ENCODE peak calls at places on chromosomes 1 and 21, in ten cellular contexts. P is uterus; B is upper lobe of right lung; J is CD8-positive, alpha-beta T cell; F is choroid plexus epithelial cell; S is left ventricle myocardium inferior; U is lung; Q is prostate gland; M is WERI-Rb-1; C is heart left ventricle. D is an unnamed sample.

GRCh38 chr1:229410692-229411433 is 23.0 kb downstream of the ACTA1 start:
- DNase-seq in P (peak), B (no peak), J (no peak), F (peak), S (peak), U (peak), Q (peak), M (peak), C (peak), D (no peak)

GRCh38 chr21:29177800-29178199 is 47.4 kb downstream of the MAP3K7CL start:
- DNase-seq in P (no peak), B (no peak), J (no peak), F (no peak), S (no peak), U (no peak), Q (no peak), M (no peak), C (no peak), D (no peak)

GRCh38 chr21:34187935-34188334 is 114.6 kb downstream of the MRPS6 start:
- DNase-seq in P (peak), B (no peak), J (no peak), F (no peak), S (peak), U (peak), Q (no peak), M (no peak), C (peak), D (no peak)

GRCh38 chr1:18703041-18703621 is 72.5 kb downstream of the PAX7 start:
- DNase-seq in P (no peak), B (no peak), J (no peak), F (no peak), S (no peak), U (no peak), Q (no peak), M (no peak), C (no peak), D (no peak)

GRCh38 chr1:178411756-178412399 is 84.9 kb downstream of the CLEC20A start:
- DNase-seq in P (no peak), B (no peak), J (no peak), F (no peak), S (no peak), U (no peak), Q (no peak), M (no peak), C (no peak), D (no peak)

GRCh38 chr1:12141533-12141855 is 25.3 kb upstream of the TNFRSF1B start:
- DNase-seq in P (no peak), B (no peak), J (no peak), F (no peak), S (no peak), U (no peak), Q (no peak), M (no peak), C (no peak), D (no peak)

GRCh38 chr1:224635356-224635755 is 19.2 kb downstream of the CNIH3 start:
- DNase-seq in P (no peak), B (no peak), J (no peak), F (peak), S (no peak), U (no peak), Q (no peak), M (no peak), C (no peak), D (no peak)

GRCh38 chr1:26946270-26946669 is 14.0 kb downstream of the KDF1 start:
- DNase-seq in P (no peak), B (no peak), J (no peak), F (no peak), S (no peak), U (no peak), Q (no peak), M (no peak), C (peak), D (no peak)

GRCh38 chr1:212482352-212483153 is 49.8 kb downstream of the NENF start:
- DNase-seq in P (no peak), B (peak), J (no peak), F (peak), S (no peak), U (no peak), Q (no peak), M (no peak), C (no peak), D (no peak)

GRCh38 chr1:200755456-200755855 is 16.8 kb downstream of the CAMSAP2 start:
- DNase-seq in P (no peak), B (no peak), J (no peak), F (no peak), S (no peak), U (no peak), Q (no peak), M (no peak), C (no peak), D (peak)

GRCh38 chr1:37875833-37876232 is 16.4 kb upstream of the MTF1 start:
- DNase-seq in P (no peak), B (no peak), J (no peak), F (peak), S (no peak), U (no peak), Q (no peak), M (no peak), C (no peak), D (no peak)

GRCh38 chr1:2169200-2169836 is 25.3 kb downstream of the FAAP20 start:
- DNase-seq in P (no peak), B (no peak), J (no peak), F (no peak), S (no peak), U (no peak), Q (no peak), M (no peak), C (no peak), D (no peak)

GRCh38 chr1:51791888-51792287 is 86.6 kb downstream of the NRDC start:
- DNase-seq in P (no peak), B (no peak), J (no peak), F (no peak), S (no peak), U (no peak), Q (no peak), M (no peak), C (no peak), D (no peak)

GRCh38 chr1:117656202-117656641 is 50.4 kb downstream of the TENT5C start:
- DNase-seq in P (no peak), B (no peak), J (peak), F (no peak), S (no peak), U (no peak), Q (no peak), M (no peak), C (no peak), D (no peak)

GRCh38 chr1:197995408-197996258 is 78.5 kb downstream of the LHX9 start:
- DNase-seq in P (no peak), B (no peak), J (no peak), F (no peak), S (no peak), U (no peak), Q (no peak), M (no peak), C (no peak), D (no peak)

GRCh38 chr1:6359568-6360496 is 33.7 kb downstream of the ACOT7 start:
- DNase-seq in P (peak), B (peak), J (no peak), F (peak), S (peak), U (peak), Q (peak), M (peak), C (peak), D (no peak)

GRCh38 chr1:188872376-188872775 is 1605.3 kb downstream of the BRINP3 start:
- DNase-seq in P (no peak), B (no peak), J (no peak), F (no peak), S (no peak), U (no peak), Q (no peak), M (no peak), C (no peak), D (no peak)

GRCh38 chr1:153567621-153568366 is 2.1 kb upstream of the S100A2 start:
- DNase-seq in P (peak), B (peak), J (no peak), F (no peak), S (no peak), U (no peak), Q (no peak), M (peak), C (no peak), D (no peak)

GRCh38 chr1:219177363-219177762 is 3.7 kb downstream of the LYPLAL1 start:
- DNase-seq in P (no peak), B (no peak), J (no peak), F (no peak), S (no peak), U (no peak), Q (peak), M (no peak), C (no peak), D (peak)

GRCh38 chr1:236516929-236517704 is 6.7 kb upstream of the LGALS8 start:
- DNase-seq in P (no peak), B (no peak), J (peak), F (peak), S (no peak), U (no peak), Q (peak), M (no peak), C (no peak), D (peak)

GRCh38 chr1:78297828-78298227 is 192.9 kb upstream of the PTGFR start:
- DNase-seq in P (no peak), B (no peak), J (no peak), F (no peak), S (no peak), U (no peak), Q (no peak), M (peak), C (no peak), D (no peak)

GRCh38 chr1:162003061-162003824 is 20.4 kb downstream of the OLFML2B start:
- DNase-seq in P (peak), B (no peak), J (no peak), F (peak), S (no peak), U (peak), Q (no peak), M (no peak), C (no peak), D (no peak)

GRCh38 chr21:45420623-45421041 is 15.7 kb downstream of the COL18A1 start:
- DNase-seq in P (no peak), B (no peak), J (no peak), F (no peak), S (no peak), U (no peak), Q (no peak), M (peak), C (peak), D (no peak)

GRCh38 chr1:47661065-47661464 is 223.2 kb downstream of the FOXD2 start:
- DNase-seq in P (no peak), B (peak), J (no peak), F (no peak), S (no peak), U (no peak), Q (no peak), M (peak), C (no peak), D (no peak)

GRCh38 chr1:171128463-171128862 is 37.8 kb downstream of the FMO3 start:
- DNase-seq in P (no peak), B (no peak), J (no peak), F (no peak), S (no peak), U (no peak), Q (peak), M (no peak), C (no peak), D (peak)

GRCh38 chr21:33789697-33790096 is 125.9 kb downstream of the ATP5PO start:
- DNase-seq in P (no peak), B (no peak), J (no peak), F (peak), S (no peak), U (no peak), Q (no peak), M (no peak), C (no peak), D (no peak)

GRCh38 chr1:236253119-236253518 is 28.6 kb downstream of the ERO1B start:
- DNase-seq in P (no peak), B (no peak), J (no peak), F (no peak), S (no peak), U (no peak), Q (no peak), M (no peak), C (no peak), D (no peak)

GRCh38 chr21:43825936-43826622 is 36.7 kb downstream of the RRP1 start:
- DNase-seq in P (no peak), B (no peak), J (no peak), F (peak), S (no peak), U (no peak), Q (peak), M (no peak), C (no peak), D (no peak)

GRCh38 chr1:174940776-174941175 is 59.0 kb upstream of the CACYBP start:
- DNase-seq in P (no peak), B (no peak), J (no peak), F (no peak), S (no peak), U (no peak), Q (no peak), M (no peak), C (no peak), D (no peak)

GRCh38 chr1:235041201-235041600 is 87.4 kb downstream of the TOMM20 start:
- DNase-seq in P (no peak), B (peak), J (no peak), F (no peak), S (no peak), U (no peak), Q (no peak), M (no peak), C (no peak), D (no peak)

GRCh38 chr1:208509072-208509471 is 264.9 kb upstream of the PLXNA2 start:
- DNase-seq in P (no peak), B (no peak), J (no peak), F (no peak), S (no peak), U (no peak), Q (no peak), M (no peak), C (no peak), D (peak)
- H3K4me3 ChIP-seq in P (no peak), B (no peak), J (no peak), F (no peak), S (no peak), U (no peak), Q (no peak), M (no peak), C (no peak), D (no peak)

DNA sequence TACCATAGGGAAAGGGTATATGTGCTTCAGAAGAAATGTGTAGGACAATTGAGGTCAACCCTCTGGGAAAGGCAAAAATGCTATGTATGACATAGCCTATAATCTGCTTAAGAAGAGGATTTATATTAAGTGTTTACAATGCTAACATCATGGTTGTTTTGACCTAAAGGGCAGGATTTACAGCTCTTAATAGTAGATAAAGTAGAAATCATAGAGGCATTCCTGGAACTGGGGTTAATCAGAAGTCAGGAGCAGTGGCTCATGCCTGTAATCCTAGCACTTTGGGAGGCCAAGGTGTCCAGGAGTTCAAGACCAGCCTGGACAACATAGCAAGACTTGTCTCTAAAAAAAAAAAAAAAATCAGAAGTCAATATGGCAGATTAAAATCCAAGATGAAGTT is 8.7 kb upstream of the RPL11 start:
- DNase-seq in P (no peak), B (no peak), J (no peak), F (no peak), S (no peak), U (no peak), Q (no peak), M (no peak), C (no peak), D (no peak)
- TF ChIP-seq CTCF in P (no peak), B (no peak), J (no peak), F (no peak), S (no peak), U (no peak), Q (no peak), M (no peak), C (no peak), D (no peak)

DNA sequence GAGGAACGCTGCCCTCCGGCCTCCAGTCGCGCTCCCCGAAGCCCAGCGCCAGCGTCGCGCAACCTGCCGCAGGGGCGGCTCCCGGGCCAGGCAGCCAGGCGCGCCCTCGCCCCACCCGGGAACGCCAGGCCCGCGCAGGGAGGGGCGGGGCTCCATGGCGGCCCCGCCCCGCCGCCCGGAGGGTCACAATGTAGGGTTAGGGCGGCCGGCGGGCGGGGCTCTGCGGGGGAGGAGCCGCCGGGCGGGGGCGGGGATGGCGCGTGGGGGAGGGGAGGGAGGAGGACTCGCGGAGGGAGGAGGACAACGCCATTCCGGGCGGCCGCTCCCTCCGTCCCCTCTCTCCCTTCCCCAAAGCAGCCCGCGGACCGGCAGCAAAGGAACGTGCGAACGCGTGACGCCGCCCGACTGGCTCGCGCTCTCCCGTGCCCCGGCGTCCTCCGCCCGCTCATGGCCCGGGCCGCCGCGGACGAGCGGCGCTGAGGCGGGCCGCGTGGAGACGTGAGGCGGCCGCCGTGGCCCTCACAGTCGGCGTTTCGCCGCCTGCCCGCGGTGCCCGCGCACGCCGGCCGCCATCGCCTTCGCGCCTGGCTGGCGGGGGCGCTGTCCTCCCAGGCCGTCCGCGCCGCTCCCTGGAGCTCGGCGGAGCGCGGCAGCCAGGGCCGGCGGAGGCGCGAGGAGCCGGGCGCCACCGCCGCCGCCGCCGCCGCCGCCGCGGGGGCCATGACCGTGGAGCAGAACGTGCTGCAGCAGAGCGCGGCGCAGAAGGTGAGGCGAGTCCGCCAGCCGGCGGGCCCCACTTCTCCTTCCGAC is at the start of gene USP25:
- DNase-seq in P (peak), B (peak), J (peak), F (peak), S (peak), U (peak), Q (peak), M (peak), C (peak), D (no peak)
- H3K4me3 ChIP-seq in P (peak), B (peak), J (peak), F (peak), S (peak), U (peak), Q (peak), M (peak), C (peak), D (peak)

GRCh38 chr1:23437355-23437664 is 12.8 kb upstream of the TCEA3 start:
- DNase-seq in P (no peak), B (no peak), J (no peak), F (no peak), S (no peak), U (no peak), Q (no peak), M (no peak), C (no peak), D (no peak)

GRCh38 chr1:23433122-23433521 is 8.6 kb upstream of the TCEA3 start:
- DNase-seq in P (no peak), B (no peak), J (no peak), F (no peak), S (no peak), U (no peak), Q (no peak), M (no peak), C (no peak), D (no peak)

GRCh38 chr1:23431431-23431830 is 6.9 kb upstream of the TCEA3 start:
- DNase-seq in P (no peak), B (no peak), J (no peak), F (no peak), S (no peak), U (no peak), Q (no peak), M (no peak), C (no peak), D (no peak)

GRCh38 chr1:23436520-23437354 is 12.2 kb upstream of the TCEA3 start:
- DNase-seq in P (no peak), B (peak), J (no peak), F (no peak), S (no peak), U (peak), Q (no peak), M (peak), C (no peak), D (no peak)

GRCh38 chr1:23434260-23434775 is 9.8 kb upstream of the TCEA3 start:
- DNase-seq in P (no peak), B (no peak), J (no peak), F (no peak), S (no peak), U (no peak), Q (no peak), M (no peak), C (no peak), D (no peak)
- TF ChIP-seq CTCF in P (no peak), B (no peak), J (no peak), F (no peak), S (no peak), U (no peak), Q (no peak), M (no peak), C (no peak), D (no peak)

GRCh38 chr1:109984190-109984455 is 442 bp upstream of the AHCYL1 start:
- DNase-seq in P (no peak), B (no peak), J (no peak), F (peak), S (no peak), U (no peak), Q (no peak), M (no peak), C (no peak), D (no peak)
- H3K4me3 ChIP-seq in P (no peak), B (no peak), J (no peak), F (peak), S (peak), U (no peak), Q (no peak), M (peak), C (peak), D (no peak)

DNA sequence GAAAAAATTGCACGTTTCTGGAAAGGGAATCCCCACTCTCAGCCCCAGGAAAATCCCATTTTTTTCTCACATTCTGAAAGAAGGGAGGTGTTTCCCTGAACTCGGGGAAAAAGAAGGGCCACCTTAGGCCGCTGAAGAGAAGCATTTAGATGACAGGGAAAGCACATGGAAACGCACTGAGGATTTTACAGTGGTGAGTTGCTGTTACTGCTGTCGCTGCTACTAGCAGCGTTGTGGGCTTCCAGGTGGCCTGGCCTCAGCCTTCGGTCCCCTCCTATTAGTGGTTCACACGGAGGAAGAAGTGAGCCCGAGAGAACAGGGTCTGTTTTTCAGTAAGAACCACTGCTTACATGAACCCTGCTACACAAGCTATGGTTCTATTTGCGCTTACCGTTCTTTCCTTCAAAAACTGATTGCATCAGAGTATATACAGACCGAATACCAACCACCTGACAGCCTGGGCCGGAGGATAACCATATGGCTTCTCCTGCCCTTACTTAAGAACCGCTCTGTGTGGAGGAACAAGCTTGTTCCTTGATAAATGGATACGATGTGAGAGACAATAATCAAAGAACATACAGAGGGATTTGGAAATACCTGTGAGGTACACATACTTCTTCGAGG is 986 bp upstream of the KCNT2 start:
- DNase-seq in P (no peak), B (no peak), J (no peak), F (no peak), S (no peak), U (no peak), Q (no peak), M (peak), C (no peak), D (no peak)
- TF ChIP-seq CTCF in P (no peak), B (no peak), J (no peak), F (peak), S (no peak), U (no peak), Q (no peak), M (peak), C (no peak), D (no peak)

GRCh38 chr1:31642366-31642765 is 2.3 kb downstream of the PEF1 start:
- DNase-seq in P (no peak), B (no peak), J (no peak), F (no peak), S (no peak), U (no peak), Q (no peak), M (no peak), C (no peak), D (no peak)
- H3K4me3 ChIP-seq in P (no peak), B (no peak), J (no peak), F (no peak), S (no peak), U (no peak), Q (no peak), M (no peak), C (no peak), D (no peak)